ENCODE peak calls at places on chromosomes 7 and 10, in five cellular contexts. B is Caco-2, G is AG04449, I is aorta, F is transverse colon. S is an unnamed sample.

GRCh38 chr7:37930226-37930948 is 9.9 kb downstream of the EPDR1 start:
- DNase-seq in B (no peak), G (peak), I (no peak), F (no peak), S (no peak)

GRCh38 chr10:99530108-99531025 is 2.4 kb upstream of the NKX2-3 start:
- DNase-seq in B (no peak), G (no peak), I (no peak), F (peak), S (no peak)

GRCh38 chr10:113937756-113938155 is 83.3 kb downstream of the NHLRC2 start:
- DNase-seq in B (no peak), G (no peak), I (no peak), F (no peak), S (no peak)

GRCh38 chr10:103854265-103854686 is 1.1 kb downstream of the SH3PXD2A start:
- DNase-seq in B (peak), G (no peak), I (no peak), F (peak), S (no peak)

GRCh38 chr7:41163991-41164390 is 538.9 kb downstream of the INHBA start:
- DNase-seq in B (no peak), G (no peak), I (no peak), F (no peak), S (no peak)

GRCh38 chr7:104891949-104892348 is 122.1 kb upstream of the KMT2E start:
- DNase-seq in B (no peak), G (no peak), I (no peak), F (no peak), S (no peak)

GRCh38 chr10:48533951-48534720 is 70.7 kb downstream of the ARHGAP22 start:
- DNase-seq in B (no peak), G (no peak), I (no peak), F (no peak), S (no peak)

GRCh38 chr7:43648725-43649406 is 66.0 kb downstream of the STK17A start:
- DNase-seq in B (no peak), G (no peak), I (no peak), F (peak), S (peak)

GRCh38 chr7:93159490-93159889 is 11.3 kb upstream of the SAMD9L start:
- DNase-seq in B (no peak), G (no peak), I (no peak), F (no peak), S (no peak)

GRCh38 chr10:125633517-125633999 is 49.4 kb downstream of the TEX36 start:
- DNase-seq in B (no peak), G (no peak), I (no peak), F (no peak), S (no peak)
- H3K4me3 ChIP-seq in B (no peak), G (no peak), I (no peak), F (no peak), S (no peak)

DNA sequence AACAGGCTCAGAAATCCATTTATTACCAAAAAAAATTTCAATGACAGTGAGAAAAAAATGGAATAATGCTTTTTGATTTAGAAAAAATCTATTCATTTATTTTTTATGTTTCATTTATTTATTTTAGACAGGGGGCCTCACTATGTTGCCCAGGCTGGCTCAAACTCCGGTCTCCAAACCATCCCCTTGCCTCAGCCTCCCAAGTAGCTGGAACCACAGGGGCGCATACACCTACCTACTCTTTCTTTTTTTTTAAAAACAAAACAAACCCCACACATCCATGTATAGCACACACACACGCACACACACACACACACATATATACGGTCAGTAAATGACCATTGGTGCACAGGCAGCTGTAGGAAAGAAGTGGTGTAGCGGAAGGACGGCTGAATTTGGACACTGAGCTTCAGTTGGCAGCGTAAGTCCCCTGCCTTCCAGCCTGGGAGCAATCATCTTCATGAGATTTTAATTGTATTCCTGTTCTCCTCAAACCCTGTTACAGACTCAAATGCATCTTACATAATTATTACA is 28.8 kb downstream of the ARL4A start:
- DNase-seq in B (no peak), G (no peak), I (no peak), F (no peak), S (no peak)
- H3K4me3 ChIP-seq in B (no peak), G (no peak), I (no peak), F (no peak), S (no peak)

GRCh38 chr10:21311426-21311825 is 214.1 kb downstream of the SKIDA1 start:
- DNase-seq in B (no peak), G (no peak), I (no peak), F (no peak), S (no peak)

GRCh38 chr10:21315321-21316220 is 209.9 kb downstream of the SKIDA1 start:
- DNase-seq in B (peak), G (peak), I (peak), F (no peak), S (no peak)

GRCh38 chr10:21314906-21315305 is 210.6 kb downstream of the SKIDA1 start:
- DNase-seq in B (no peak), G (no peak), I (no peak), F (no peak), S (no peak)

GRCh38 chr10:21313691-21314090 is 211.8 kb downstream of the SKIDA1 start:
- DNase-seq in B (no peak), G (no peak), I (no peak), F (no peak), S (no peak)

GRCh38 chr10:21314234-21314633 is 211.2 kb downstream of the SKIDA1 start:
- DNase-seq in B (peak), G (no peak), I (no peak), F (no peak), S (no peak)
- H3K4me3 ChIP-seq in B (no peak), G (no peak), I (no peak), F (no peak), S (no peak)

GRCh38 chr7:50379082-50379481 is 71.1 kb downstream of the FIGNL1 start:
- DNase-seq in B (peak), G (no peak), I (no peak), F (no peak), S (no peak)
- H3K4me3 ChIP-seq in B (no peak), G (no peak), I (no peak), F (no peak), S (no peak)

DNA sequence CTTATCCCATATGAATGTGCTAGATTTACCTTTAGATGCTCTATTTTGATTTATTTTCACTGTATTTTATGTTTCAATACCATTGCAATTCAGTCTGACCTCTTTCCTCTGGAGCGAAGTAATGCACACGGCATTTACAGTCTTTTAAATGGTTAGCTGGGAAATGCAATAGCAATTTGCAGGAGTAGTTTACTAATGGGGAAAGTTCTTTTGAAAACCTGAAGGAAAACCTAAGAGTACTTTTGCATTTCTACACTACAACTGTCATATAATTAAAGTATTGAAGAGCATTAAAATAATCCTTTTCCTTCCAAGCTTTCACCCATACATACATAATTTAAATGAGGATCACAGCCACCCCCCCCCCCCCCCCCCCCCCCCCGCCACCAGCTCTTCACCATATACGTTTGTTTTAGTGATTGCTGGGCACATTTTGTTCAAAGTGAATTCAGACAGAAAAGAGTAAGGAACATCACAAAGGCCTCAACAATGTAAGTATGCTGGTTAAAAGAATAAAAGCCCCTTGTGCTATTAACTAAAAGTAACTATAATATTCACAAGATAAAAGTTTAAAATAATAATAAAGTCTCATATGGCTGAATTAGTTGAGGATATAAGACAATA is 3.5 kb downstream of the SKIDA1 start:
- DNase-seq in B (no peak), G (no peak), I (no peak), F (no peak), S (peak)
- H3K4me3 ChIP-seq in B (no peak), G (no peak), I (no peak), F (no peak), S (no peak)

DNA sequence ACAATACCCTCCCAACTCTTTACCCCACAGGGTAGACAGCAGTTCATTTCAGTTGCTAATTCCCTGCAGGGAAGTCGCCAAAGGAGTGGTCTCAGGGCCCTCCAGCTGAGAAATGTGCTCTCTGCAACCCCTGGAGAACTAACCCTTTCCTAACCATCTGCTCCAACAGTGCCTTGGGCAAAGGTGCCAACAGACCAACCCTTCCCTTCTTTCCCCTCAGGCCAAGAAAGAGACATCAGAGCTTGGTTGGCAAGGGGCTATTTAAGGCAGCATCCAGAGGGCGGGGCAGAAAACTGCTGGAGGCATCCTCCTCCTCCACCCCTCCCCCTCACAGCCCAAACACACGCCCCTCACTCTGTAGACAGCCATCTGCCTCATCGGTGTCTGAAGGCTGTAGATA is 1.7 kb downstream of the SORBS1 start:
- DNase-seq in B (no peak), G (no peak), I (no peak), F (no peak), S (no peak)
- H3K4me3 ChIP-seq in B (peak), G (no peak), I (peak), F (peak), S (no peak)

GRCh38 chr7:100949227-100949930 is at the start of gene MUC3A:
- DNase-seq in B (peak), G (no peak), I (no peak), F (peak), S (no peak)
- H3K4me3 ChIP-seq in B (peak), G (no peak), I (no peak), F (no peak), S (no peak)

GRCh38 chr7:5553298-5553877 is 129.8 kb upstream of the TNRC18 start:
- DNase-seq in B (peak), G (no peak), I (no peak), F (peak), S (no peak)

GRCh38 chr7:5554287-5554785 is 130.7 kb upstream of the TNRC18 start:
- DNase-seq in B (peak), G (no peak), I (no peak), F (no peak), S (no peak)

GRCh38 chr7:5559586-5559985 is 136.0 kb upstream of the TNRC18 start:
- DNase-seq in B (no peak), G (no peak), I (no peak), F (no peak), S (no peak)

GRCh38 chr7:5552123-5552522 is 128.5 kb upstream of the TNRC18 start:
- DNase-seq in B (no peak), G (no peak), I (no peak), F (no peak), S (no peak)

GRCh38 chr7:5557920-5558401 is 134.3 kb upstream of the TNRC18 start:
- DNase-seq in B (no peak), G (no peak), I (peak), F (peak), S (peak)
- H3K4me3 ChIP-seq in B (no peak), G (no peak), I (no peak), F (no peak), S (peak)

S was measured in GM06990.